ENCODE peak calls at places on chromosomes 11 and 22, in six cellular contexts. One of them, this sample, is unnamed.

GRCh38 chr11:13955971-13956421 is 6.5 kb upstream of the SPON1 start:
- DNase-seq in ovary: peak; percentile 33
- DNase-seq in stimulated activated CD4-positive, alpha-beta T cell treated with anti-CD3 and anti-CD28 coated beads, Interleukin-12 subunit alpha, Interleukin-12 subunit beta, amount 100 ng/mL, for 48 hours: no peak
- DNase-seq in HT-29: peak; percentile 77
- DNase-seq in activated naive CD4-positive, alpha-beta T cell: peak; percentile 31
- DNase-seq in lower lobe of right lung: peak; percentile 51
- DNase-seq in this sample: peak; percentile 31

GRCh38 chr11:61797263-61797944 is 4.7 kb downstream of the FEN1 start:
- DNase-seq in ovary: peak; percentile 70
- DNase-seq in stimulated activated CD4-positive, alpha-beta T cell treated with anti-CD3 and anti-CD28 coated beads, Interleukin-12 subunit alpha, Interleukin-12 subunit beta, amount 100 ng/mL, for 48 hours: no peak
- DNase-seq in HT-29: peak; percentile 92
- DNase-seq in activated naive CD4-positive, alpha-beta T cell: peak; percentile 48
- DNase-seq in lower lobe of right lung: peak; percentile 69
- DNase-seq in this sample: peak; percentile 68

GRCh38 chr11:62449451-62449851 is 30.6 kb downstream of the SCGB1A1 start:
- DNase-seq in ovary: no peak
- DNase-seq in stimulated activated CD4-positive, alpha-beta T cell treated with anti-CD3 and anti-CD28 coated beads, Interleukin-12 subunit alpha, Interleukin-12 subunit beta, amount 100 ng/mL, for 48 hours: no peak
- DNase-seq in HT-29: peak; percentile 88
- DNase-seq in activated naive CD4-positive, alpha-beta T cell: no peak
- DNase-seq in lower lobe of right lung: no peak
- DNase-seq in this sample: no peak

GRCh38 chr11:11022126-11022730 is 164.4 kb upstream of the ZBED5 start:
- DNase-seq in ovary: no peak
- DNase-seq in stimulated activated CD4-positive, alpha-beta T cell treated with anti-CD3 and anti-CD28 coated beads, Interleukin-12 subunit alpha, Interleukin-12 subunit beta, amount 100 ng/mL, for 48 hours: no peak
- DNase-seq in HT-29: peak; percentile 57
- DNase-seq in activated naive CD4-positive, alpha-beta T cell: no peak
- DNase-seq in lower lobe of right lung: no peak
- DNase-seq in this sample: no peak

GRCh38 chr11:68457214-68457897 is 3.2 kb upstream of the PPP6R3 start:
- DNase-seq in ovary: no peak
- DNase-seq in stimulated activated CD4-positive, alpha-beta T cell treated with anti-CD3 and anti-CD28 coated beads, Interleukin-12 subunit alpha, Interleukin-12 subunit beta, amount 100 ng/mL, for 48 hours: no peak
- DNase-seq in HT-29: no peak
- DNase-seq in activated naive CD4-positive, alpha-beta T cell: no peak
- DNase-seq in lower lobe of right lung: no peak
- DNase-seq in this sample: no peak

GRCh38 chr11:22703040-22703439 is 36.6 kb downstream of the GAS2 start:
- DNase-seq in ovary: no peak
- DNase-seq in stimulated activated CD4-positive, alpha-beta T cell treated with anti-CD3 and anti-CD28 coated beads, Interleukin-12 subunit alpha, Interleukin-12 subunit beta, amount 100 ng/mL, for 48 hours: peak; percentile 4
- DNase-seq in HT-29: peak; percentile 85
- DNase-seq in activated naive CD4-positive, alpha-beta T cell: no peak
- DNase-seq in lower lobe of right lung: no peak
- DNase-seq in this sample: no peak

GRCh38 chr11:103656382-103656781 is 380.1 kb upstream of the DDI1 start:
- DNase-seq in ovary: no peak
- DNase-seq in stimulated activated CD4-positive, alpha-beta T cell treated with anti-CD3 and anti-CD28 coated beads, Interleukin-12 subunit alpha, Interleukin-12 subunit beta, amount 100 ng/mL, for 48 hours: no peak
- DNase-seq in HT-29: no peak
- DNase-seq in activated naive CD4-positive, alpha-beta T cell: no peak
- DNase-seq in lower lobe of right lung: no peak
- DNase-seq in this sample: no peak

GRCh38 chr22:25564979-25565677 is 653 bp downstream of the GRK3 start:
- DNase-seq in ovary: peak; percentile 24
- DNase-seq in stimulated activated CD4-positive, alpha-beta T cell treated with anti-CD3 and anti-CD28 coated beads, Interleukin-12 subunit alpha, Interleukin-12 subunit beta, amount 100 ng/mL, for 48 hours: no peak
- DNase-seq in HT-29: peak; percentile 5
- DNase-seq in activated naive CD4-positive, alpha-beta T cell: no peak
- DNase-seq in lower lobe of right lung: peak; percentile 61
- DNase-seq in this sample: peak; percentile 49

GRCh38 chr22:43035250-43035649 is 20.3 kb upstream of the PACSIN2 start:
- DNase-seq in ovary: no peak
- DNase-seq in stimulated activated CD4-positive, alpha-beta T cell treated with anti-CD3 and anti-CD28 coated beads, Interleukin-12 subunit alpha, Interleukin-12 subunit beta, amount 100 ng/mL, for 48 hours: no peak
- DNase-seq in HT-29: no peak
- DNase-seq in activated naive CD4-positive, alpha-beta T cell: no peak
- DNase-seq in lower lobe of right lung: no peak
- DNase-seq in this sample: no peak

GRCh38 chr11:42058794-42059193 is 599.3 kb upstream of the LRRC4C start:
- DNase-seq in ovary: no peak
- DNase-seq in stimulated activated CD4-positive, alpha-beta T cell treated with anti-CD3 and anti-CD28 coated beads, Interleukin-12 subunit alpha, Interleukin-12 subunit beta, amount 100 ng/mL, for 48 hours: no peak
- DNase-seq in HT-29: no peak
- DNase-seq in activated naive CD4-positive, alpha-beta T cell: no peak
- DNase-seq in lower lobe of right lung: no peak
- DNase-seq in this sample: no peak

GRCh38 chr11:27440090-27440489 is 32.5 kb downstream of the LGR4 start:
- DNase-seq in ovary: no peak
- DNase-seq in stimulated activated CD4-positive, alpha-beta T cell treated with anti-CD3 and anti-CD28 coated beads, Interleukin-12 subunit alpha, Interleukin-12 subunit beta, amount 100 ng/mL, for 48 hours: no peak
- DNase-seq in HT-29: no peak
- DNase-seq in activated naive CD4-positive, alpha-beta T cell: no peak
- DNase-seq in lower lobe of right lung: no peak
- DNase-seq in this sample: no peak

GRCh38 chr22:29071261-29072045 is 1.4 kb upstream of the KREMEN1 start:
- DNase-seq in ovary: peak; percentile 57
- DNase-seq in stimulated activated CD4-positive, alpha-beta T cell treated with anti-CD3 and anti-CD28 coated beads, Interleukin-12 subunit alpha, Interleukin-12 subunit beta, amount 100 ng/mL, for 48 hours: no peak
- DNase-seq in HT-29: peak; percentile 55
- DNase-seq in activated naive CD4-positive, alpha-beta T cell: no peak
- DNase-seq in lower lobe of right lung: peak; percentile 72
- DNase-seq in this sample: peak; percentile 68

GRCh38 chr11:74570266-74571061 is 21.9 kb upstream of the POLD3 start:
- DNase-seq in ovary: peak; percentile 30
- DNase-seq in stimulated activated CD4-positive, alpha-beta T cell treated with anti-CD3 and anti-CD28 coated beads, Interleukin-12 subunit alpha, Interleukin-12 subunit beta, amount 100 ng/mL, for 48 hours: no peak
- DNase-seq in HT-29: peak; percentile 89
- DNase-seq in activated naive CD4-positive, alpha-beta T cell: no peak
- DNase-seq in lower lobe of right lung: no peak
- DNase-seq in this sample: no peak

GRCh38 chr11:1194977-1195689 is 27.7 kb upstream of the MUC5B start:
- DNase-seq in ovary: no peak
- DNase-seq in stimulated activated CD4-positive, alpha-beta T cell treated with anti-CD3 and anti-CD28 coated beads, Interleukin-12 subunit alpha, Interleukin-12 subunit beta, amount 100 ng/mL, for 48 hours: no peak
- DNase-seq in HT-29: no peak
- DNase-seq in activated naive CD4-positive, alpha-beta T cell: no peak
- DNase-seq in lower lobe of right lung: peak; percentile 28
- DNase-seq in this sample: peak; percentile 22